ENCODE peak calls at places on chromosomes 2 and 18, in nine cellular contexts. One of them, this sample, is unnamed. For H3K4me1, the result is how much of the 10 kb centered on the place peaks cover.

GRCh38 chr2:181354626-181355025 is 102.6 kb upstream of the ITGA4 start:
- DNase-seq in thyroid gland: no peak
- DNase-seq in SK-N-SH: no peak
- DNase-seq in tibial artery: no peak
- DNase-seq in heart left ventricle: no peak
- DNase-seq in adrenal gland: no peak
- DNase-seq in GM23248: peak
- DNase-seq in psoas muscle: no peak
- DNase-seq in uterus: no peak
- DNase-seq in this sample: no peak

GRCh38 chr2:217653240-217653639 is 349.6 kb downstream of the TNS1 start:
- DNase-seq in thyroid gland: peak
- DNase-seq in SK-N-SH: no peak
- DNase-seq in tibial artery: peak
- DNase-seq in heart left ventricle: peak
- DNase-seq in adrenal gland: peak
- DNase-seq in GM23248: peak
- DNase-seq in psoas muscle: peak
- DNase-seq in uterus: peak
- DNase-seq in this sample: peak

GRCh38 chr2:154698238-154698788 is at the start of gene KCNJ3:
- DNase-seq in thyroid gland: no peak
- DNase-seq in SK-N-SH: peak
- DNase-seq in tibial artery: no peak
- DNase-seq in heart left ventricle: no peak
- DNase-seq in adrenal gland: no peak
- DNase-seq in GM23248: no peak
- DNase-seq in psoas muscle: no peak
- DNase-seq in uterus: no peak
- DNase-seq in this sample: no peak

GRCh38 chr18:74819433-74820059 is 221.9 kb downstream of the ZNF407 start:
- DNase-seq in thyroid gland: no peak
- DNase-seq in SK-N-SH: peak
- DNase-seq in tibial artery: no peak
- DNase-seq in heart left ventricle: no peak
- DNase-seq in adrenal gland: no peak
- DNase-seq in GM23248: no peak
- DNase-seq in psoas muscle: no peak
- DNase-seq in uterus: no peak
- DNase-seq in this sample: no peak

GRCh38 chr18:46915800-46916550 is 1.3 kb downstream of the PIAS2 start:
- DNase-seq in thyroid gland: no peak
- DNase-seq in SK-N-SH: peak
- DNase-seq in tibial artery: no peak
- DNase-seq in heart left ventricle: no peak
- DNase-seq in adrenal gland: no peak
- DNase-seq in GM23248: peak
- DNase-seq in psoas muscle: no peak
- DNase-seq in uterus: no peak
- DNase-seq in this sample: no peak

GRCh38 chr2:32787207-32787606 is 159.4 kb downstream of the TTC27 start:
- DNase-seq in thyroid gland: no peak
- DNase-seq in SK-N-SH: no peak
- DNase-seq in tibial artery: no peak
- DNase-seq in heart left ventricle: no peak
- DNase-seq in adrenal gland: no peak
- DNase-seq in GM23248: no peak
- DNase-seq in psoas muscle: no peak
- DNase-seq in uterus: no peak
- DNase-seq in this sample: no peak

GRCh38 chr2:109635426-109636289 is 21.5 kb downstream of the SOWAHC start:
- DNase-seq in thyroid gland: no peak
- DNase-seq in SK-N-SH: no peak
- DNase-seq in tibial artery: no peak
- DNase-seq in heart left ventricle: no peak
- DNase-seq in adrenal gland: no peak
- DNase-seq in GM23248: no peak
- DNase-seq in psoas muscle: no peak
- DNase-seq in uterus: no peak
- DNase-seq in this sample: no peak

GRCh38 chr18:23220355-23220754 is 85.1 kb downstream of the CABLES1 start:
- DNase-seq in thyroid gland: peak
- DNase-seq in SK-N-SH: no peak
- DNase-seq in tibial artery: no peak
- DNase-seq in heart left ventricle: no peak
- DNase-seq in adrenal gland: no peak
- DNase-seq in GM23248: no peak
- DNase-seq in psoas muscle: no peak
- DNase-seq in uterus: no peak
- DNase-seq in this sample: no peak

GRCh38 chr2:72745679-72746368 is 80.0 kb downstream of the EXOC6B start:
- DNase-seq in thyroid gland: no peak
- DNase-seq in SK-N-SH: peak
- DNase-seq in tibial artery: no peak
- DNase-seq in heart left ventricle: no peak
- DNase-seq in adrenal gland: peak
- DNase-seq in GM23248: peak
- DNase-seq in psoas muscle: no peak
- DNase-seq in uterus: no peak
- DNase-seq in this sample: no peak

GRCh38 chr2:195318440-195319111 is 338.4 kb upstream of the SLC39A10 start:
- DNase-seq in thyroid gland: peak
- DNase-seq in SK-N-SH: peak
- DNase-seq in tibial artery: no peak
- DNase-seq in heart left ventricle: no peak
- DNase-seq in adrenal gland: peak
- DNase-seq in GM23248: peak
- DNase-seq in psoas muscle: no peak
- DNase-seq in uterus: no peak
- DNase-seq in this sample: peak

GRCh38 chr18:11323359-11323819 is 174.0 kb upstream of the PIEZO2 start:
- DNase-seq in thyroid gland: no peak
- DNase-seq in SK-N-SH: no peak
- DNase-seq in tibial artery: no peak
- DNase-seq in heart left ventricle: no peak
- DNase-seq in adrenal gland: peak
- DNase-seq in GM23248: peak
- DNase-seq in psoas muscle: no peak
- DNase-seq in uterus: no peak
- DNase-seq in this sample: peak

GRCh38 chr2:196399736-196400691 is 228.6 kb upstream of the STK17B start:
- DNase-seq in thyroid gland: no peak
- DNase-seq in SK-N-SH: no peak
- DNase-seq in tibial artery: no peak
- DNase-seq in heart left ventricle: no peak
- DNase-seq in adrenal gland: peak
- DNase-seq in GM23248: peak
- DNase-seq in psoas muscle: no peak
- DNase-seq in uterus: no peak
- DNase-seq in this sample: peak

GRCh38 chr2:232214053-232214452 is 164.5 kb upstream of the ALPP start:
- DNase-seq in thyroid gland: no peak
- DNase-seq in SK-N-SH: no peak
- DNase-seq in tibial artery: no peak
- DNase-seq in heart left ventricle: no peak
- DNase-seq in adrenal gland: no peak
- DNase-seq in GM23248: no peak
- DNase-seq in psoas muscle: no peak
- DNase-seq in uterus: no peak
- DNase-seq in this sample: no peak

GRCh38 chr2:197356136-197356535 is 45.6 kb upstream of the ANKRD44 start:
- DNase-seq in thyroid gland: no peak
- DNase-seq in SK-N-SH: no peak
- DNase-seq in tibial artery: no peak
- DNase-seq in heart left ventricle: no peak
- DNase-seq in adrenal gland: no peak
- DNase-seq in GM23248: peak
- DNase-seq in psoas muscle: no peak
- DNase-seq in uterus: no peak
- DNase-seq in this sample: no peak

GRCh38 chr2:46036929-46037328 is 260.3 kb upstream of the EPAS1 start:
- DNase-seq in thyroid gland: no peak
- DNase-seq in SK-N-SH: no peak
- DNase-seq in tibial artery: no peak
- DNase-seq in heart left ventricle: no peak
- DNase-seq in adrenal gland: no peak
- DNase-seq in GM23248: peak
- DNase-seq in psoas muscle: no peak
- DNase-seq in uterus: no peak
- DNase-seq in this sample: peak

GRCh38 chr18:38980420-38980819 is 1414.8 kb upstream of the CELF4 start:
- DNase-seq in thyroid gland: no peak
- DNase-seq in SK-N-SH: no peak
- DNase-seq in tibial artery: no peak
- DNase-seq in heart left ventricle: no peak
- DNase-seq in adrenal gland: no peak
- DNase-seq in GM23248: no peak
- DNase-seq in psoas muscle: no peak
- DNase-seq in uterus: no peak
- DNase-seq in this sample: no peak

GRCh38 chr2:60570281-60570680 is 16.8 kb upstream of the BCL11A start:
- DNase-seq in thyroid gland: no peak
- DNase-seq in SK-N-SH: no peak
- DNase-seq in tibial artery: no peak
- DNase-seq in heart left ventricle: no peak
- DNase-seq in adrenal gland: no peak
- DNase-seq in GM23248: no peak
- DNase-seq in psoas muscle: no peak
- DNase-seq in uterus: no peak
- DNase-seq in this sample: no peak

GRCh38 chr2:68726608-68727367 is 7.8 kb upstream of the ARHGAP25 start:
- DNase-seq in thyroid gland: peak
- DNase-seq in SK-N-SH: no peak
- DNase-seq in tibial artery: no peak
- DNase-seq in heart left ventricle: no peak
- DNase-seq in adrenal gland: peak
- DNase-seq in GM23248: no peak
- DNase-seq in psoas muscle: no peak
- DNase-seq in uterus: no peak
- DNase-seq in this sample: no peak

GRCh38 chr2:72837171-72837570 is 11.3 kb upstream of the EXOC6B start:
- DNase-seq in thyroid gland: no peak
- DNase-seq in SK-N-SH: no peak
- DNase-seq in tibial artery: no peak
- DNase-seq in heart left ventricle: no peak
- DNase-seq in adrenal gland: peak
- DNase-seq in GM23248: peak
- DNase-seq in psoas muscle: no peak
- DNase-seq in uterus: no peak
- DNase-seq in this sample: peak

GRCh38 chr2:25369439-25369838 is 27.7 kb upstream of the DNMT3A start:
- DNase-seq in thyroid gland: no peak
- DNase-seq in SK-N-SH: no peak
- DNase-seq in tibial artery: peak
- DNase-seq in heart left ventricle: no peak
- DNase-seq in adrenal gland: no peak
- DNase-seq in GM23248: no peak
- DNase-seq in psoas muscle: no peak
- DNase-seq in uterus: no peak
- DNase-seq in this sample: no peak
- H3K27ac ChIP-seq in thyroid gland: no peak
- H3K27ac ChIP-seq in SK-N-SH: peak
- H3K27ac ChIP-seq in tibial artery: no peak
- H3K27ac ChIP-seq in heart left ventricle: no peak
- H3K27ac ChIP-seq in adrenal gland: no peak
- H3K27ac ChIP-seq in GM23248: no peak
- H3K27ac ChIP-seq in psoas muscle: no peak
- H3K27ac ChIP-seq in uterus: no peak
- H3K27ac ChIP-seq in this sample: no peak

DNA sequence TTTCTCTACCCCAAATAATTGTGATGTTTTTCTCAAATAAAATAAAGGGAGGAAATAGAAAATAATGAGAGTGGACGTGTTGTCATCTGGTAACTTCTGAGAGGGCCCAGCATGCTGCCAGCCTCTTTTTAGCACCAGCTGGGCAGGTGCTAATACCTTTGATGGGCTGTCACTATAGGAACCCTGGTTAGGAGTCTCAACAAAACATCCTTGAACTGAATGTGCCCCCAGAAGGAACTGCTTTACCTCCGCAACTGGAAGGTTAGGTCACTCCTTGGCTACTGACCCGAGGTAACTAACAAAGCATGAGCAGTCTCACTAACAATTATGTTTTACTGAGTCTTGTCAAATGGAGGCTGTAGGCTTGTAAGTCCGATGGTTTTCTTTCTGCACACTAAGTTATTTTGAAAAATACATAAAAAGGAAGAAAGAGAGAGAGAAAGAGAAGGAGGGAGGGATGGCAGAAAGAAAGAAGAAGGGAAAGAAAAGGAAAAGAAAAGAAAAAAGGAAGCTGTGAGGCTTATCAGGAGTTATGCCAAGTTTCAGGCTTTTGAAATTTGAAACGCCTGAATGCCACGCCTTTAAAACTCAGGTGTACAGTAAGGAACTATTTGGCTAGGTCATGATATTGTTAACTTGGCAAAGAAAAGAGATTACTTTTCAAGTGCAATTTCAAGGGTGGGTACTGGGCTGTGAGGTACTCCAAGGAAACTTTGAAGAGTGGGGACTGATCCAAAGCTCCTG is 91.0 kb downstream of the TGIF1 start:
- DNase-seq in thyroid gland: peak
- DNase-seq in SK-N-SH: no peak
- DNase-seq in tibial artery: no peak
- DNase-seq in heart left ventricle: no peak
- DNase-seq in adrenal gland: no peak
- DNase-seq in GM23248: no peak
- DNase-seq in psoas muscle: no peak
- DNase-seq in uterus: no peak
- DNase-seq in this sample: no peak
- H3K4me3 ChIP-seq in thyroid gland: no peak
- H3K4me3 ChIP-seq in SK-N-SH: no peak
- H3K4me3 ChIP-seq in tibial artery: no peak
- H3K4me3 ChIP-seq in heart left ventricle: no peak
- H3K4me3 ChIP-seq in adrenal gland: no peak
- H3K4me3 ChIP-seq in GM23248: no peak
- H3K4me3 ChIP-seq in psoas muscle: no peak
- H3K4me3 ChIP-seq in uterus: no peak
- H3K4me3 ChIP-seq in this sample: no peak

DNA sequence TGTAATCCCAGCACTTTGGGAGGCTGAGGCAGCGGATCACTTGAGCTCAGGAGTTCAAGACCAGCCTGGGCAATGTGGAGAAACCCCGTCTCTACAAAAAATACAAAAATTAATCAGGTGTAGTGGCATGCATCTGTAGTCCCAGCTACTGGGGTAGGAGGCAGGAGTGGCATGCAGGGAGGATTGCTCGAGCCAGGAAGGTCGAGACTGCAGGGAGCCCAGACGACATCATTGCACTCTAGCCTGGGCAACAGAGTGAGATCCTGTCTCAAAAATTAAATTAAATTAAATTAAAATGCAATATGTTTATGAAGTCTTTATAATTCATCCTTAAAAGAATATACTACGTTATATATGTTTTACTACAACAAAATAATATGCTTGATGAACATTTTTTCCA is 38.1 kb downstream of the CHN1 start:
- DNase-seq in thyroid gland: no peak
- DNase-seq in SK-N-SH: no peak
- DNase-seq in tibial artery: no peak
- DNase-seq in heart left ventricle: no peak
- DNase-seq in adrenal gland: no peak
- DNase-seq in GM23248: no peak
- DNase-seq in psoas muscle: no peak
- DNase-seq in uterus: no peak
- DNase-seq in this sample: no peak
- H3K4me1 ChIP-seq in thyroid gland: under half
- H3K4me1 ChIP-seq in SK-N-SH: under half
- H3K4me1 ChIP-seq in tibial artery: half or more
- H3K4me1 ChIP-seq in heart left ventricle: under half
- H3K4me1 ChIP-seq in adrenal gland: under half
- H3K4me1 ChIP-seq in GM23248: under half
- H3K4me1 ChIP-seq in psoas muscle: under half
- H3K4me1 ChIP-seq in uterus: under half
- H3K4me1 ChIP-seq in this sample: under half

GRCh38 chr18:77047803-77048419 is 84.7 kb downstream of the MBP start:
- DNase-seq in thyroid gland: no peak
- DNase-seq in SK-N-SH: no peak
- DNase-seq in tibial artery: no peak
- DNase-seq in heart left ventricle: no peak
- DNase-seq in adrenal gland: no peak
- DNase-seq in GM23248: no peak
- DNase-seq in psoas muscle: no peak
- DNase-seq in uterus: no peak
- DNase-seq in this sample: no peak
- H3K27ac ChIP-seq in thyroid gland: no peak
- H3K27ac ChIP-seq in SK-N-SH: no peak
- H3K27ac ChIP-seq in tibial artery: no peak
- H3K27ac ChIP-seq in heart left ventricle: no peak
- H3K27ac ChIP-seq in adrenal gland: no peak
- H3K27ac ChIP-seq in GM23248: no peak
- H3K27ac ChIP-seq in psoas muscle: no peak
- H3K27ac ChIP-seq in uterus: no peak
- H3K27ac ChIP-seq in this sample: no peak

This sample was measured in SJSA1.